ENCODE peak calls at places on chromosomes 3 and 15, in six cellular contexts. O is AG10803; R is activated B cell treated with CpG ODN at 0.5 μM for 24 hours; T is stimulated activated CD8-positive, alpha-beta memory T cell treated with anti-CD3 and anti-CD28 coated beads, Interleukin-4, amount 100 ng/mL, for 1 hour; I is stimulated activated CD4-positive, alpha-beta T cell treated with anti-CD3 and anti-CD28 coated beads, Interleukin-15, amount 100 ng/mL, for 1 hour; X is AG09319. A is an unnamed sample.

GRCh38 chr3:114558271-114558670 is 264.4 kb downstream of the TIGIT start:
- DNase-seq in I (no peak), T (no peak), R (no peak), X (no peak), O (peak), A (no peak)

GRCh38 chr3:15797600-15798303 is at the start of gene ANKRD28:
- DNase-seq in X (peak), T (no peak), I (no peak), R (no peak), O (peak), A (no peak)

GRCh38 chr15:43522247-43522646 is 4.8 kb downstream of the MAP1A start:
- DNase-seq in X (no peak), R (no peak), T (no peak), I (no peak), O (no peak), A (no peak)

GRCh38 chr3:114110439-114110838 is 53.9 kb downstream of the QTRT2 start:
- DNase-seq in X (no peak), I (no peak), O (no peak), R (no peak), T (no peak), A (no peak)

GRCh38 chr3:144586382-144586781 is 614.8 kb downstream of the DIPK2A start:
- DNase-seq in T (no peak), X (peak), O (peak), I (no peak), R (no peak), A (no peak)

GRCh38 chr15:76384409-76384808 is 47.8 kb downstream of the ISL2 start:
- DNase-seq in T (no peak), X (no peak), O (no peak), I (no peak), R (no peak), A (no peak)

GRCh38 chr3:66789584-66790237 is 208.4 kb upstream of the KBTBD8 start:
- DNase-seq in I (no peak), X (no peak), O (peak), T (no peak), R (no peak), A (no peak)

GRCh38 chr3:162302983-162303624 is 806.5 kb downstream of the OTOL1 start:
- DNase-seq in R (no peak), T (no peak), X (no peak), I (no peak), O (no peak), A (no peak)

GRCh38 chr15:65896231-65896630 is 26.9 kb downstream of the RAB11A start:
- DNase-seq in X (no peak), O (no peak), T (no peak), I (no peak), R (no peak), A (no peak)